ENCODE peak calls at places on chromosomes 7 and 10, in eight cellular contexts. U, A, S, L, Q, H, W and P are unnamed samples.

GRCh38 chr10:110641256-110641655 is 2.9 kb upstream of the RBM20 start:
- DNase-seq in U (no peak), A (no peak), S (no peak), L (no peak), Q (peak; percentile 51), H (no peak), W (no peak), P (peak; percentile 53)

GRCh38 chr10:66747451-66747850 is 178.4 kb upstream of the LRRTM3 start:
- DNase-seq in U (no peak), A (no peak), S (peak; percentile 82), L (no peak), Q (peak; percentile 88), H (peak; percentile 72), W (peak; percentile 82), P (no peak)

GRCh38 chr10:102017295-102017694 is 38.7 kb downstream of the ARMH3 start:
- DNase-seq in U (no peak), A (no peak), S (no peak), L (no peak), Q (no peak), H (no peak), W (no peak), P (no peak)

GRCh38 chr7:94396606-94397005 is 1.9 kb downstream of the COL1A2 start:
- DNase-seq in U (no peak), A (no peak), S (peak; percentile 63), L (no peak), Q (no peak), H (peak; percentile 83), W (peak; percentile 74), P (no peak)

GRCh38 chr7:131546126-131546525 is 10.3 kb downstream of the PODXL start:
- DNase-seq in U (peak; percentile 40), A (no peak), S (peak; percentile 17), L (no peak), Q (no peak), H (peak; percentile 40), W (peak; percentile 43), P (no peak)

GRCh38 chr10:112593023-112593422 is 146.0 kb downstream of the VTI1A start:
- DNase-seq in U (no peak), A (no peak), S (no peak), L (no peak), Q (no peak), H (no peak), W (no peak), P (no peak)

GRCh38 chr10:13803566-13804554 is 217.1 kb downstream of the PRPF18 start:
- DNase-seq in U (peak; percentile 63), A (no peak), S (peak; percentile 45), L (no peak), Q (no peak), H (no peak), W (peak; percentile 19), P (no peak)

GRCh38 chr10:110775406-110775805 is 96.3 kb upstream of the PDCD4 start:
- DNase-seq in U (no peak), A (no peak), S (no peak), L (no peak), Q (no peak), H (no peak), W (no peak), P (no peak)

GRCh38 chr10:101041252-101041761 is 10.3 kb downstream of the SFXN3 start:
- DNase-seq in U (peak; percentile 86), A (peak; percentile 83), S (peak; percentile 95), L (peak; percentile 91), Q (peak; percentile 79), H (peak; percentile 89), W (peak; percentile 92), P (peak; percentile 78)

GRCh38 chr10:107653832-107654287 is 489.4 kb upstream of the SORCS1 start:
- DNase-seq in U (no peak), A (no peak), S (peak; percentile 87), L (no peak), Q (peak; percentile 0), H (peak; percentile 64), W (peak; percentile 38), P (no peak)

GRCh38 chr7:105173586-105173985 is 159.6 kb downstream of the KMT2E start:
- DNase-seq in U (peak; percentile 15), A (no peak), S (no peak), L (no peak), Q (no peak), H (no peak), W (no peak), P (no peak)

GRCh38 chr7:1508277-1508758 is 4.1 kb upstream of the INTS1 start:
- DNase-seq in U (no peak), A (no peak), S (no peak), L (no peak), Q (no peak), H (no peak), W (no peak), P (no peak)

GRCh38 chr10:67282871-67283270 is 357.0 kb downstream of the LRRTM3 start:
- DNase-seq in U (no peak), A (no peak), S (no peak), L (no peak), Q (no peak), H (no peak), W (no peak), P (no peak)

GRCh38 chr7:153170287-153170686 is 410.7 kb downstream of the ACTR3B start:
- DNase-seq in U (no peak), A (no peak), S (no peak), L (no peak), Q (no peak), H (no peak), W (no peak), P (no peak)

GRCh38 chr7:108972009-108972408 is 402.3 kb downstream of the DNAJB9 start:
- DNase-seq in U (no peak), A (no peak), S (no peak), L (no peak), Q (no peak), H (no peak), W (peak; percentile 6), P (no peak)

GRCh38 chr7:87451187-87451586 is 24.3 kb downstream of the ABCB4 start:
- DNase-seq in U (no peak), A (no peak), S (no peak), L (no peak), Q (no peak), H (no peak), W (no peak), P (no peak)

GRCh38 chr7:80018941-80019808 is 115.5 kb upstream of the GNAI1 start:
- DNase-seq in U (peak; percentile 30), A (peak; percentile 27), S (peak; percentile 78), L (no peak), Q (peak; percentile 28), H (peak; percentile 38), W (peak; percentile 75), P (peak; percentile 68)

GRCh38 chr7:139036901-139037300 is 1.1 kb upstream of the ZC3HAV1L start:
- DNase-seq in U (no peak), A (no peak), S (no peak), L (no peak), Q (no peak), H (no peak), W (no peak), P (no peak)

GRCh38 chr10:84214612-84215235 is 10.6 kb downstream of the LRIT2 start:
- DNase-seq in U (peak; percentile 10), A (no peak), S (peak; percentile 9), L (no peak), Q (no peak), H (no peak), W (no peak), P (peak; percentile 16)

GRCh38 chr10:79023489-79024162 is 45.1 kb upstream of the ZMIZ1 start:
- DNase-seq in U (peak; percentile 30), A (no peak), S (peak; percentile 37), L (no peak), Q (no peak), H (no peak), W (no peak), P (no peak)

GRCh38 chr10:88222878-88223277 is 359.5 kb downstream of the PTEN start:
- DNase-seq in U (no peak), A (no peak), S (no peak), L (no peak), Q (no peak), H (no peak), W (no peak), P (no peak)

GRCh38 chr7:158353606-158354570 is 233.7 kb downstream of the PTPRN2 start:
- DNase-seq in U (no peak), A (no peak), S (peak; percentile 51), L (peak; percentile 57), Q (peak; percentile 41), H (no peak), W (no peak), P (peak; percentile 50)

GRCh38 chr7:44469461-44469860 is 21.0 kb downstream of the NUDCD3 start:
- DNase-seq in U (no peak), A (no peak), S (no peak), L (no peak), Q (no peak), H (no peak), W (no peak), P (no peak)

GRCh38 chr10:79298403-79299244 is 48.6 kb upstream of the PPIF start:
- DNase-seq in U (no peak), A (no peak), S (peak; percentile 97), L (no peak), Q (peak; percentile 98), H (peak; percentile 93), W (peak; percentile 94), P (no peak)

GRCh38 chr7:47763063-47763974 is 181.4 kb upstream of the TNS3 start:
- DNase-seq in U (no peak), A (no peak), S (peak; percentile 87), L (no peak), Q (peak; percentile 49), H (peak; percentile 86), W (peak; percentile 84), P (peak; percentile 57)

GRCh38 chr7:116259156-116259555 is 48.8 kb downstream of the TES start:
- DNase-seq in U (no peak), A (no peak), S (peak; percentile 61), L (no peak), Q (no peak), H (peak; percentile 40), W (peak; percentile 21), P (no peak)
- TF ChIP-seq CTCF in U (no peak), A (no peak), S (no peak), L (no peak), Q (no peak), H (no peak), W (no peak), P (no peak)

GRCh38 chr10:133129151-133129853 is 30.7 kb upstream of the KNDC1 start:
- DNase-seq in U (no peak), A (no peak), S (no peak), L (no peak), Q (no peak), H (no peak), W (no peak), P (no peak)
- TF ChIP-seq CTCF in U (no peak), A (no peak), S (no peak), L (no peak), Q (no peak), H (no peak), W (no peak), P (no peak)

GRCh38 chr7:26181474-26182227 is 18.9 kb downstream of the HNRNPA2B1 start:
- DNase-seq in U (no peak), A (no peak), S (no peak), L (no peak), Q (no peak), H (no peak), W (no peak), P (no peak)
- TF ChIP-seq CTCF in U (no peak), A (no peak), S (no peak), L (no peak), Q (no peak), H (no peak), W (no peak), P (no peak)

GRCh38 chr10:15251791-15252380 is 83.4 kb upstream of the NMT2 start:
- DNase-seq in U (no peak), A (no peak), S (no peak), L (no peak), Q (no peak), H (no peak), W (no peak), P (no peak)
- TF ChIP-seq CTCF in U (no peak), A (no peak), S (peak; percentile 19), L (no peak), Q (no peak), H (no peak), W (no peak), P (no peak)